ENCODE peak calls at places on chromosomes 3 and 15, in nine cellular contexts. N is left ventricle myocardium inferior; E is CD8-positive, alpha-beta memory T cell; U is mesendoderm; X is Karpas-422; O is upper lobe of right lung; V is tibial nerve; G is IMR-90; K is HepG2. A is an unnamed sample. For H3K4me1, the result is how much of the 10 kb centered on the place peaks cover.

GRCh38 chr15:41987246-41987924 is 15.0 kb upstream of the EHD4 start:
- DNase-seq in X (no peak), G (no peak), N (no peak), V (no peak), O (no peak), K (no peak), U (no peak), E (no peak), A (peak)

GRCh38 chr3:12222765-12223485 is 64.2 kb upstream of the TIMP4 start:
- DNase-seq in N (no peak), O (no peak), E (no peak), G (peak), K (peak), X (no peak), U (no peak), V (no peak), A (no peak)

GRCh38 chr15:92151741-92152140 is 241.9 kb upstream of the ST8SIA2 start:
- DNase-seq in O (no peak), K (no peak), G (no peak), U (no peak), E (no peak), N (no peak), X (no peak), V (no peak), A (no peak)

GRCh38 chr15:89479173-89479572 is 17.2 kb downstream of the RHCG start:
- DNase-seq in X (no peak), K (no peak), V (no peak), N (no peak), O (no peak), G (no peak), E (no peak), U (no peak), A (no peak)

GRCh38 chr3:170811515-170811914 is 58.5 kb downstream of the RPL22L1 start:
- DNase-seq in E (no peak), U (no peak), O (no peak), K (no peak), X (no peak), G (peak), V (no peak), N (no peak), A (no peak)

GRCh38 chr15:32908921-32909320 is 191.1 kb downstream of the GREM1 start:
- DNase-seq in N (no peak), X (no peak), O (no peak), U (no peak), E (no peak), K (no peak), G (no peak), V (no peak), A (no peak)

GRCh38 chr3:134656211-134656800 is 5.5 kb upstream of the KY start:
- DNase-seq in X (no peak), E (no peak), U (no peak), N (no peak), G (no peak), V (no peak), K (no peak), O (no peak), A (no peak)

GRCh38 chr15:37014137-37014536 is 86.2 kb downstream of the MEIS2 start:
- DNase-seq in E (no peak), V (no peak), N (no peak), U (no peak), K (no peak), G (no peak), X (no peak), O (no peak), A (no peak)

GRCh38 chr3:180680097-180680430 is 775 bp upstream of the CCDC39 start:
- DNase-seq in K (no peak), O (no peak), N (no peak), X (no peak), U (peak), V (peak), G (peak), E (no peak), A (no peak)

GRCh38 chr3:63135362-63135761 is 142.7 kb upstream of the SYNPR start:
- DNase-seq in N (no peak), O (no peak), G (no peak), V (no peak), X (no peak), E (no peak), U (peak), K (no peak), A (no peak)

GRCh38 chr15:75817151-75817935 is 25.9 kb upstream of the UBE2Q2 start:
- DNase-seq in V (no peak), N (no peak), E (no peak), O (no peak), G (no peak), X (no peak), U (no peak), K (no peak), A (no peak)

GRCh38 chr3:176663376-176663775 is 533.9 kb downstream of the TBL1XR1 start:
- DNase-seq in K (no peak), U (peak), O (no peak), E (no peak), V (no peak), G (peak), N (no peak), X (no peak), A (no peak)

GRCh38 chr3:3907023-3907422 is 107.8 kb downstream of the LRRN1 start:
- DNase-seq in N (no peak), G (no peak), X (no peak), V (no peak), U (no peak), O (no peak), E (no peak), K (no peak), A (no peak)

GRCh38 chr3:87810427-87810826 is 248.4 kb downstream of the CGGBP1 start:
- DNase-seq in V (no peak), E (no peak), O (no peak), G (no peak), K (no peak), X (no peak), U (no peak), N (no peak), A (no peak)

GRCh38 chr3:182364323-182364722 is 429.0 kb upstream of the ATP11B start:
- DNase-seq in U (peak), K (no peak), V (peak), X (no peak), N (no peak), E (no peak), G (no peak), O (no peak), A (no peak)

GRCh38 chr3:106086636-106087035 is 217.8 kb upstream of the CBLB start:
- DNase-seq in K (no peak), G (no peak), X (no peak), N (no peak), U (no peak), E (no peak), V (no peak), O (no peak), A (no peak)

GRCh38 chr3:39917060-39917773 is 107.8 kb downstream of the MYRIP start:
- DNase-seq in E (no peak), N (no peak), U (no peak), V (no peak), X (no peak), O (no peak), G (no peak), K (no peak), A (no peak)

GRCh38 chr3:53516339-53516738 is 21.9 kb downstream of the CACNA1D start:
- DNase-seq in X (no peak), V (no peak), K (no peak), G (no peak), O (no peak), N (no peak), E (no peak), U (no peak), A (no peak)

GRCh38 chr15:89419370-89419984 is 76.9 kb downstream of the RHCG start:
- DNase-seq in G (peak), V (no peak), N (peak), E (no peak), U (peak), X (peak), K (peak), O (no peak), A (peak)

GRCh38 chr15:70512772-70513362 is 250.5 kb downstream of the UACA start:
- DNase-seq in N (peak), U (peak), X (peak), G (peak), V (no peak), E (peak), K (peak), O (no peak), A (no peak)

GRCh38 chr3:12695112-12695511 is 31.2 kb upstream of the RAF1 start:
- DNase-seq in V (no peak), N (no peak), E (no peak), U (no peak), K (no peak), O (no peak), X (peak), G (no peak), A (no peak)

GRCh38 chr3:81761904-81762565 is 590 bp upstream of the GBE1 start:
- DNase-seq in X (no peak), K (no peak), E (no peak), U (peak), V (no peak), N (no peak), O (no peak), G (no peak), A (no peak)

GRCh38 chr15:87846746-87847145 is 409.8 kb downstream of the NTRK3 start:
- DNase-seq in E (no peak), V (no peak), G (no peak), K (no peak), O (no peak), X (no peak), N (no peak), U (no peak), A (no peak)

GRCh38 chr3:125108833-125109540 is 53.2 kb upstream of the HEG1 start:
- DNase-seq in U (peak), X (peak), G (no peak), O (no peak), N (no peak), E (no peak), V (no peak), K (no peak), A (no peak)

GRCh38 chr15:56737791-56738190 is 4.5 kb upstream of the ZNF280D start:
- DNase-seq in O (no peak), V (no peak), N (no peak), U (no peak), G (no peak), X (no peak), E (no peak), K (peak), A (no peak)

GRCh38 chr3:111241960-111242359 is 170.3 kb downstream of the NECTIN3 start:
- DNase-seq in G (no peak), O (peak), V (no peak), N (no peak), U (no peak), K (no peak), X (no peak), E (no peak), A (no peak)

GRCh38 chr3:17027344-17027743 is 142.6 kb downstream of the PLCL2 start:
- DNase-seq in K (no peak), V (no peak), X (no peak), U (no peak), N (no peak), E (no peak), O (no peak), G (no peak), A (no peak)
- H3K4me1 ChIP-seq in K (under half), V (under half), X (under half), U (under half), N (half or more), E (half or more), O (under half), G (under half), A (under half)

GRCh38 chr3:42072583-42072924 is 18.6 kb upstream of the TRAK1 start:
- DNase-seq in V (no peak), K (no peak), G (no peak), X (no peak), E (no peak), O (no peak), N (no peak), U (no peak), A (no peak)

GRCh38 chr3:42068303-42069088 is 22.7 kb upstream of the TRAK1 start:
- DNase-seq in G (no peak), U (no peak), X (no peak), V (no peak), E (no peak), K (no peak), N (no peak), O (no peak), A (no peak)

GRCh38 chr3:42070089-42070885 is 20.9 kb upstream of the TRAK1 start:
- DNase-seq in G (peak), O (no peak), X (no peak), N (no peak), U (no peak), E (no peak), K (no peak), V (no peak), A (no peak)

GRCh38 chr3:42072930-42073329 is 18.2 kb upstream of the TRAK1 start:
- DNase-seq in V (no peak), E (no peak), O (no peak), N (no peak), U (no peak), G (no peak), X (no peak), K (no peak), A (no peak)

GRCh38 chr3:42071720-42072582 is 19.2 kb upstream of the TRAK1 start:
- DNase-seq in O (no peak), N (peak), V (peak), E (no peak), G (peak), K (peak), X (peak), U (peak), A (peak)
- H3K4me1 ChIP-seq in O (under half), N (half or more), V (under half), E (under half), G (under half), K (half or more), X (half or more), U (under half), A (half or more)

DNA sequence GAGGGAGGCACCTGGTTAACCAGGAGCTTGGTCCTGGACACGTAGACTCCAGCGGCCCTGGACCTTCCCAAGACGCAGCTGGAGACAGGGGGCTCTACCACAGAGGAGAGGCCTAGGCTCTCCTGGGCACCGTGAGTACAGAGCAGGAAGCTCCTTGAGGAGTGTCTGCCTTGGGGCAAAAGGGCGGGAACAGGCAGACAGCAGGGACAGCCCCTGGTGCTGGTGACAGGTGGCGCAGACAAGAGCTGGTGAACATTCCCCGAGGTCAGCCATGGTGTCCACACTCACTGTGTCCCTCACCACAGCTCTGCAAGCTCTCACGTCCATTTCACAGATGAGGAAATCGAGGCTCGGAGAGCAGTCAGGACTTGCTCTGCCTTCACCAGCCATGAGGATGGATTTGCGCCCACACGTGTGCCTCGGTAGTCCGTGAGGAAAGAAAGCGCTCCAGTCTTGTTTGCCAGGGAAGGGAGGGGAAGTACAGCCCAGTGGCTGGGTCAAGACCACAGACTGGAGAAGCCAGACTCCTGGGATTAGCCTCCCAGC is 2.6 kb upstream of the PLXNA1 start:
- DNase-seq in N (no peak), G (no peak), E (no peak), U (no peak), X (no peak), O (no peak), K (no peak), V (no peak), A (no peak)
- H3K4me1 ChIP-seq in N (under half), G (under half), E (under half), U (under half), X (under half), O (under half), K (under half), V (under half), A (under half)

GRCh38 chr15:67771201-67771600 is 54.1 kb upstream of the SKOR1 start:
- DNase-seq in N (no peak), G (no peak), X (no peak), U (peak), K (no peak), E (no peak), V (no peak), O (no peak), A (no peak)

GRCh38 chr15:67769468-67770097 is 55.7 kb upstream of the SKOR1 start:
- DNase-seq in N (no peak), U (no peak), K (no peak), O (no peak), V (no peak), G (no peak), X (no peak), E (no peak), A (no peak)

GRCh38 chr15:67770098-67770628 is 55.1 kb upstream of the SKOR1 start:
- DNase-seq in X (no peak), N (no peak), O (no peak), K (no peak), G (no peak), E (no peak), U (no peak), V (no peak), A (no peak)

GRCh38 chr15:67766963-67767362 is 58.3 kb upstream of the SKOR1 start:
- DNase-seq in G (no peak), O (no peak), U (no peak), X (peak), V (no peak), E (no peak), N (no peak), K (no peak), A (no peak)

DNA sequence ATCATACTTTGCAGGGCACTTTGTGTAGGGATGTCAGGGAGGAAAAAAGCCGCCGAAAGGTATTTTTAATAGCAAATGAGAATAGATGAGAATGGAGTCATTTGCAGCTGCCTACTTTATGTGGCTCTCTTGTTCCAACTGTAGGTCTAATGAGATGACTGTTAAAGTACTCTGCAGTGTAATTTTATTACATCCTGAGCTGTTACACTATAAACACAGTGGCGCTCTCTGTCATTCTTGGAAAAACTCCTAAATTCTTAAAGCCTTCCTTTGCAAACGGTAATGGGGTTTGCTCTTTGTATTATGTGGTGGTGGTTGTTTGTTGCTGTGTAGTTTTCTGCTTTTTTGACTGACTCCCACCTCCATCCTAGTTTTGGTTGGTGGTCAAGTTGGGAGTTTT is 56.7 kb upstream of the SKOR1 start:
- DNase-seq in N (no peak), E (no peak), X (no peak), G (no peak), V (no peak), O (no peak), U (no peak), K (no peak), A (no peak)
- H3K4me1 ChIP-seq in N (under half), E (under half), X (under half), G (under half), V (under half), O (under half), U (under half), K (under half), A (under half)

DNA sequence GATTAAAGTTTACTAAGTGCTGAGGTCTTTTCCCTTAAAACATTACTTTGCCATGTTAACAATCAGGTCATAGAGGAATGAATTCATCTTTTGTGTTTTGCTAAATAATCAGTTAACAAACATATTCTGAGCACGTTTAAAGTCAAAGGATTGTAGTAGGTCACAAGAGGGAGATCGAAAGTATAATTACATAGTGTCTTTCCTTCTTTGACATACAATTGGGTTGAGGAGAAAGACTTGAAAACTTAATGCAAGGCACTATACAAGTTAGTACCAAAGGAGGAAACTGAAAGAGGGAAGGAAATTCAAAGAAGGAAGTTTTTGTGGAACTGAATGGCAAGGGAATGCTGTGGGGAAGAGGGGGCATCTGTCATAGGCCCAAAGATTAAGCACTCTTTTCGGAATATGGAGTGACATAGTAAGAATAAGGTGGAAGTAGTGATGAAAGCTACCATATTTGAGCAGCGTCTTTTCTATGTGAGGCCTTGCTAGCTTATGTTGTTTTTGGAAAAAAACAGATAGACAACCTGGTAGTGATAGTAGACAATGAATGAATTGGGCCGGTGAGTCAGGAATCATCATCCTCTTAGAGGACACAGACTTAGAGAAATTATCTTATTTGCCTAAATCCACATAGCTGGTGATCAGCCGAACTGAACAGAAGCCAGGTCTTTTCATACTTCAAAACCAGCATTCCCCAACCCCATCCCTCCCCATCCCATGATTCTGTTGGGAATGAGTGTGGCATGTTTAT is 10.1 kb downstream of the MBNL1 start:
- DNase-seq in U (no peak), K (no peak), N (no peak), V (no peak), E (no peak), O (no peak), X (no peak), G (no peak), A (no peak)
- H3K4me1 ChIP-seq in U (under half), K (half or more), N (half or more), V (under half), E (half or more), O (half or more), X (half or more), G (under half), A (half or more)

DNA sequence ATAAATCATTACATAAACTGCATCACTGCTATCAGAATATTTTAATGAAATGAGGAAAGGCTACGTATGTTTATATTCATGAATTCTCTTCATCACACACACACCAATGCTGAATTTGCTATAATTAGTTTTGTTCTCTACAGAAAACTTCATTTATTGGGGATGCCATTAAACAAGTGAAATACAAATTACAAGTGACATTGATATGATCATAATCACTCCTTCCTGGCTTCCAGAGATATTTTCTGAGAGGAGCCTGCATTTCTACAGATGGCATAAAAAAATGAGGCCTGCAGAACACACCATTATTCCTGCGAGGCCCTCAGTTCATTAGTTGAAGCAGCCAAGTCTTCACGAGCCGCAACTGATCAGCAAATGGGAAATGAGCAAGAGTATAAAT is 921.7 kb downstream of the SQOR start:
- DNase-seq in N (no peak), X (no peak), O (no peak), G (no peak), K (no peak), E (no peak), V (no peak), U (no peak), A (no peak)
- H3K4me1 ChIP-seq in N (under half), X (under half), O (under half), G (under half), K (under half), E (under half), V (under half), U (under half), A (under half)

DNA sequence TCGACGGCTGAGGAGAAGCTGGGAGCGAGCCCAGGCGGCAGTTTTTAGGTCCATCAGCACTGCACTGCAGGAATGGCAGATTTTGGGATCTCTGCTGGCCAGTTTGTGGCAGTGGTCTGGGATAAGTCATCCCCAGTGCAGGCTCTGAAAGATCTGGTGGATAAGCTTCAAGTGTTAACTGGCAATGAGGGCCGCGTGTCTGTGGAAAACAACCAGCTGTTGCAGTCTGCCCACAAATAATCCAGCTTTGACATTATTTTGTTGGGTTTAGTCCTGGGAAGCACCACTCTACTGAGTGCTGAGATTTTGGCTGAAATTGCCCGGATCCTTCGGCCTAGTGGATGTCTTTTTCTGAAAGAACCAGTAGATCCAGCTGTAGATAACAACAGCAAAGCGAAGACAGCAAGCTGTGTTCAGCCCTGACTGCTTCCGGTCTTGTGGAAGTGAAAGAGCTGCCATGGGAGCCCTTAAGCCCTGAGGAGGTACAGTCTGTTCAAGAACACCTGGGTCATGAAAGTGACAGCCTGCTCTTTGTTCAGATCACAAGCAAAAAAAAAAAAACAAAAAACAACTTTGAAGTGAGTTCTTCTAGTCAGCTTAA is 13.1 kb upstream of the ANP32A start:
- DNase-seq in V (no peak), G (no peak), K (no peak), X (peak), N (no peak), O (no peak), U (no peak), E (peak), A (no peak)
- H3K4me1 ChIP-seq in V (under half), G (under half), K (under half), X (under half), N (under half), O (under half), U (under half), E (under half), A (under half)

A was measured in psoas muscle.